ENCODE peak calls at places on chromosomes 11 and 22, in ten cellular contexts. S is iris pigment epithelial cell; W is endothelial cell; P is stimulated activated CD8-positive, alpha-beta memory T cell treated with anti-CD3 and anti-CD28 coated beads, Interleukin-7, amount 100 ng/mL, for 1 hour; L is stimulated activated CD4-positive, alpha-beta T cell treated with anti-CD3 and anti-CD28 coated beads, TNF-alpha, amount 100 ng/mL, for 48 hours; B is HEK293T; U is activated CD4-positive, alpha-beta T cell treated with anti-CD3 and anti-CD28 coated beads, Interleukin-2, amount 10 ng/mL, durations not matched to agents 24 days and 14 days; E is renal cortical epithelial cell; X is mesendoderm; O is activated T-cell treated with anti-CD3 and anti-CD28 coated beads, Interleukin-2, amount 50 U/mL, for 4 hours. N is an unnamed sample.

GRCh38 chr11:57071829-57072228 is 83.1 kb downstream of the OR5AK2 start:
- DNase-seq in S (peak), W (no peak), P (no peak), L (no peak), B (no peak), U (no peak), E (peak), X (no peak), O (no peak), N (peak)

GRCh38 chr11:31872074-31872440 is 60.9 kb upstream of the PAX6 start:
- DNase-seq in S (no peak), W (no peak), P (no peak), L (no peak), B (no peak), U (no peak), E (peak), X (no peak), O (no peak), N (no peak)

GRCh38 chr11:7575841-7576451 is 62.1 kb downstream of the PPFIBP2 start:
- DNase-seq in S (peak), W (no peak), P (no peak), L (no peak), B (no peak), U (peak), E (peak), X (peak), O (no peak), N (no peak)

GRCh38 chr11:42951266-42951665 is 360.5 kb upstream of the API5 start:
- DNase-seq in S (no peak), W (no peak), P (no peak), L (no peak), B (no peak), U (no peak), E (no peak), X (no peak), O (no peak), N (no peak)

GRCh38 chr22:29470159-29470855 is 9.7 kb upstream of the NEFH start:
- DNase-seq in S (peak), W (peak), P (peak), L (peak), B (peak), U (peak), E (peak), X (peak), O (peak), N (peak)

GRCh38 chr11:910044-910588 is 494 bp downstream of the CHID1 start:
- DNase-seq in S (no peak), W (no peak), P (no peak), L (no peak), B (no peak), U (peak), E (no peak), X (no peak), O (peak), N (peak)

GRCh38 chr11:46560300-46561025 is 33.4 kb downstream of the AMBRA1 start:
- DNase-seq in S (peak), W (no peak), P (no peak), L (peak), B (no peak), U (peak), E (peak), X (no peak), O (no peak), N (no peak)

GRCh38 chr11:33480636-33481035 is 220.0 kb downstream of the C11orf91 start:
- DNase-seq in S (no peak), W (no peak), P (no peak), L (no peak), B (no peak), U (no peak), E (no peak), X (no peak), O (no peak), N (no peak)

GRCh38 chr11:7348432-7349298 is 97.0 kb downstream of the SYT9 start:
- DNase-seq in S (no peak), W (no peak), P (no peak), L (no peak), B (peak), U (no peak), E (no peak), X (peak), O (no peak), N (peak)

GRCh38 chr22:18066181-18066859 is 11.5 kb upstream of the PEX26 start:
- DNase-seq in S (no peak), W (no peak), P (no peak), L (no peak), B (no peak), U (no peak), E (no peak), X (no peak), O (no peak), N (no peak)

GRCh38 chr22:45240137-45240809 is 421 bp downstream of the KIAA0930 start:
- DNase-seq in S (peak), W (peak), P (no peak), L (peak), B (peak), U (peak), E (no peak), X (peak), O (peak), N (peak)

GRCh38 chr11:13963949-13964770 is 1.6 kb downstream of the SPON1 start:
- DNase-seq in S (no peak), W (peak), P (no peak), L (peak), B (no peak), U (no peak), E (no peak), X (peak), O (no peak), N (peak)

GRCh38 chr11:118618115-118618990 is 10.9 kb downstream of the PHLDB1 start:
- DNase-seq in S (peak), W (no peak), P (no peak), L (no peak), B (no peak), U (no peak), E (no peak), X (no peak), O (no peak), N (no peak)

GRCh38 chr11:8917157-8917820 is 6.3 kb downstream of the AKIP1 start:
- DNase-seq in S (peak), W (no peak), P (no peak), L (no peak), B (no peak), U (no peak), E (peak), X (peak), O (no peak), N (peak)